ENCODE peak calls at places on chromosomes 1 and 21, in nine cellular contexts. S is foreskin fibroblast; B is astrocyte of the spinal cord; R is fibroblast of mammary gland; F is activated CD4-positive, alpha-beta T cell treated with anti-CD3 and anti-CD28 coated beads, Interleukin-2, amount 50 U/mL, for 1 hour; Z is HFFc6; X is AG09319; H is Calu3; G is stimulated activated naive B cell treated with anti-CD40 and anti-IgM and Interleukin-4, amounts not matched to agents 10 μg/mL and 1 μg/mL and 100 μg/mL, for 72 hours. L is an unnamed sample.

GRCh38 chr1:200947059-200947566 is 52.4 kb downstream of the INAVA start:
- DNase-seq in S (no peak), B (no peak), R (no peak), F (no peak), Z (no peak), X (no peak), H (no peak), G (no peak), L (no peak)

GRCh38 chr1:172398193-172398592 is 22.3 kb upstream of the C1orf105 start:
- DNase-seq in S (peak), B (peak), R (peak), F (no peak), Z (no peak), X (no peak), H (no peak), G (no peak), L (no peak)

GRCh38 chr1:199725002-199725401 is 302.5 kb upstream of the NR5A2 start:
- DNase-seq in S (no peak), B (no peak), R (no peak), F (no peak), Z (no peak), X (no peak), H (no peak), G (no peak), L (no peak)

GRCh38 chr21:30072496-30072895 is 94.1 kb downstream of the CLDN17 start:
- DNase-seq in S (peak), B (peak), R (peak), F (no peak), Z (no peak), X (no peak), H (peak), G (no peak), L (peak)

GRCh38 chr1:90823686-90824085 is 106.6 kb upstream of the BARHL2 start:
- DNase-seq in S (peak), B (no peak), R (peak), F (no peak), Z (no peak), X (no peak), H (no peak), G (no peak), L (no peak)

GRCh38 chr1:88982055-88982454 is 10.4 kb downstream of the KYAT3 start:
- DNase-seq in S (peak), B (peak), R (peak), F (no peak), Z (peak), X (no peak), H (no peak), G (no peak), L (no peak)

GRCh38 chr1:156961709-156962108 is 41.3 kb downstream of the LRRC71 start:
- DNase-seq in S (no peak), B (no peak), R (no peak), F (peak), Z (peak), X (no peak), H (peak), G (no peak), L (peak)

GRCh38 chr1:84574936-84575335 is 696 bp upstream of the CTBS start:
- DNase-seq in S (no peak), B (no peak), R (no peak), F (no peak), Z (no peak), X (no peak), H (no peak), G (no peak), L (no peak)

GRCh38 chr1:221670081-221670480 is 71.8 kb downstream of the DUSP10 start:
- DNase-seq in S (peak), B (no peak), R (peak), F (no peak), Z (no peak), X (no peak), H (no peak), G (no peak), L (no peak)

GRCh38 chr1:159009704-159010361 is at the start of gene IFI16:
- DNase-seq in S (peak), B (peak), R (peak), F (peak), Z (peak), X (peak), H (peak), G (peak), L (peak)

GRCh38 chr1:201396859-201397464 is 2.2 kb downstream of the LAD1 start:
- DNase-seq in S (no peak), B (no peak), R (no peak), F (no peak), Z (no peak), X (no peak), H (peak), G (no peak), L (peak)

GRCh38 chr21:34037009-34037408 is 36.4 kb upstream of the MRPS6 start:
- DNase-seq in S (no peak), B (no peak), R (no peak), F (no peak), Z (no peak), X (no peak), H (no peak), G (no peak), L (no peak)

GRCh38 chr21:42164818-42165217 is 54.1 kb upstream of the ABCG1 start:
- DNase-seq in S (no peak), B (no peak), R (no peak), F (no peak), Z (no peak), X (no peak), H (no peak), G (no peak), L (no peak)

GRCh38 chr1:114032271-114033218 is 53.3 kb downstream of the OLFML3 start:
- DNase-seq in S (peak), B (peak), R (peak), F (no peak), Z (peak), X (no peak), H (no peak), G (no peak), L (no peak)

GRCh38 chr1:201937624-201938212 is 8.6 kb downstream of the LMOD1 start:
- DNase-seq in S (peak), B (peak), R (peak), F (no peak), Z (peak), X (peak), H (no peak), G (no peak), L (peak)

GRCh38 chr21:46295996-46296752 is 10.0 kb downstream of the YBEY start:
- DNase-seq in S (peak), B (peak), R (peak), F (peak), Z (peak), X (peak), H (no peak), G (peak), L (no peak)

GRCh38 chr1:212609701-212610574 is 1.4 kb downstream of the ATF3 start:
- DNase-seq in S (peak), B (no peak), R (no peak), F (no peak), Z (no peak), X (no peak), H (no peak), G (no peak), L (no peak)

GRCh38 chr1:92909321-92909720 is 51.9 kb downstream of the DIPK1A start:
- DNase-seq in S (peak), B (peak), R (peak), F (no peak), Z (peak), X (no peak), H (no peak), G (no peak), L (peak)

GRCh38 chr1:18927082-18927653 is 24.8 kb upstream of the ALDH4A1 start:
- DNase-seq in S (no peak), B (no peak), R (no peak), F (peak), Z (no peak), X (no peak), H (no peak), G (peak), L (no peak)

L was measured in H4.